ENCODE peak calls at places on chromosomes 4 and X, in seven cellular contexts. V is H1, F is HepG2, H is K562, D is SK-N-SH, O is HCT116, T is GM12878. A is an unnamed sample.

GRCh38 chr4:118968813-118969212 is 80.2 kb downstream of the SYNPO2 start:
- DNase-seq in V (no peak), F (no peak), H (no peak), D (no peak), O (no peak), T (no peak), A (no peak)

GRCh38 chrX:127552571-127552970 is 499.6 kb downstream of the ACTRT1 start:
- DNase-seq in V (no peak), F (no peak), H (no peak), D (no peak), O (no peak), T (no peak), A (no peak)

GRCh38 chrX:134821370-134821769 is 163.1 kb upstream of the PLAC1 start:
- DNase-seq in V (no peak), F (no peak), H (no peak), D (no peak), O (no peak), T (no peak), A (no peak)

GRCh38 chr4:56619160-56619559 is 61.9 kb downstream of the HOPX start:
- DNase-seq in V (no peak), F (no peak), H (no peak), D (peak), O (no peak), T (no peak), A (no peak)

GRCh38 chrX:24426340-24426913 is 38.7 kb upstream of the PDK3 start:
- DNase-seq in V (no peak), F (peak), H (peak), D (peak), O (no peak), T (no peak), A (peak)

GRCh38 chrX:104105863-104106262 is 6.5 kb upstream of the ZCCHC18 start:
- DNase-seq in V (no peak), F (no peak), H (no peak), D (no peak), O (no peak), T (no peak), A (no peak)

GRCh38 chrX:112614640-112615039 is 65.1 kb downstream of the LHFPL1 start:
- DNase-seq in V (peak), F (no peak), H (no peak), D (no peak), O (no peak), T (no peak), A (no peak)

GRCh38 chr4:140188975-140189374 is 35.0 kb upstream of the MAML3 start:
- DNase-seq in V (no peak), F (no peak), H (no peak), D (no peak), O (no peak), T (no peak), A (no peak)

GRCh38 chr4:85488416-85488815 is 13.5 kb downstream of the ARHGAP24 start:
- DNase-seq in V (no peak), F (no peak), H (no peak), D (no peak), O (no peak), T (no peak), A (no peak)

GRCh38 chr4:40121515-40121914 is 64.9 kb downstream of the N4BP2 start:
- DNase-seq in V (no peak), F (no peak), H (no peak), D (no peak), O (peak), T (peak), A (no peak)

GRCh38 chrX:27679281-27679680 is 89.1 kb downstream of the DCAF8L2 start:
- DNase-seq in V (no peak), F (no peak), H (no peak), D (no peak), O (no peak), T (no peak), A (no peak)

GRCh38 chr4:73086095-73086869 is 16.8 kb upstream of the COX18 start:
- DNase-seq in V (no peak), F (no peak), H (no peak), D (no peak), O (no peak), T (no peak), A (no peak)

GRCh38 chr4:156946508-156947197 is 24.9 kb downstream of the PDGFC start:
- DNase-seq in V (no peak), F (no peak), H (no peak), D (no peak), O (peak), T (no peak), A (no peak)

GRCh38 chr4:187470061-187470460 is 525.5 kb upstream of the ZFP42 start:
- DNase-seq in V (no peak), F (no peak), H (no peak), D (no peak), O (no peak), T (no peak), A (no peak)

GRCh38 chr4:188246488-188246887 is 107.2 kb downstream of the TRIML1 start:
- DNase-seq in V (peak), F (no peak), H (no peak), D (no peak), O (peak), T (no peak), A (peak)

GRCh38 chr4:187380181-187380581 is 615.4 kb upstream of the ZFP42 start:
- DNase-seq in V (peak), F (peak), H (no peak), D (no peak), O (peak), T (no peak), A (peak)

GRCh38 chr4:23811045-23811620 is 78.7 kb downstream of the PPARGC1A start:
- DNase-seq in V (no peak), F (no peak), H (no peak), D (no peak), O (no peak), T (no peak), A (no peak)

GRCh38 chr4:162787120-162787519 is 379.6 kb downstream of the NAF1 start:
- DNase-seq in V (no peak), F (no peak), H (no peak), D (no peak), O (no peak), T (no peak), A (no peak)

GRCh38 chrX:122078079-122078478 is 1030.7 kb downstream of the GLUD2 start:
- DNase-seq in V (no peak), F (no peak), H (no peak), D (no peak), O (no peak), T (no peak), A (no peak)
- TF ChIP-seq JUND in V (no peak), F (no peak), H (no peak), D (no peak), O (no peak), T (no peak), A (no peak)

DNA sequence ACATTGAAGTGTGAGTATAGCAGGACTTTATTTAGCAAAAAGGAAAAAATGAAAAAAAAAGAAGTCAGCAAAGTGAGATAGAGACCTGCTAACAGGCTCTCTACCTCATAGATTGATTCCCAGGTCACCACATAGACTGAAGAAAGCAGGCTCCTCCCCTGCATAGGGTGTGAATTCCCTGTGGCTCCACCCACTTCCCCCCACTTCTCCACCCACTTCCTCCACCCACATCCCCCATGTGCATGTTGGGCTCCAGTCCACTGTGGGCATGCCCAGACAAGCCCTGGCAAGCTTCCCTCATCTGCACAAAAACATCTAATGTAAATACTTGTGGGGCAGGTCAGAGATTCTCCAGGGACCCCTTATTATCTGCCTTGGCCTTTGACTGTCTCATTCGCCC is 97.8 kb downstream of the TMEM47 start:
- DNase-seq in V (no peak), F (no peak), H (no peak), D (no peak), O (no peak), T (no peak), A (no peak)
- TF ChIP-seq JUND in V (no peak), F (no peak), H (no peak), D (no peak), O (no peak), T (no peak), A (no peak)

DNA sequence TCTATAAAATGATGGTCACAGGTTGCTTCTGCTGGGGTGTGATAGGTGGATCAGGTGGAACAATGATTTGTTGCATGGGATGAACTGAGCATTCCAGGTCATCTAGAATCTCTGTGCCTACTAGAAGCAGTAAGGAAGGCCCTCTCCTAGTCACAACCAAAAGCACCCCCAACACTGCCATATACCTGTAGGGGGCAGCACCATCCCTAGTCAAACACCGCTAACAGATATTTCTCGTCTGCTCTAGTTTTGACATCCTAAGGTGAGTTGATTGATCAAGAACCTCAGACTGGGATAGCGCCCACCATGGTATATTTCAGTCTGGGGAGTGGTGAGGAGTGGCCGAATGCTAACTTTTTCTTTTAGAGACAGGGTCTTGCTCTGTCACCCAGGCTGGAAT is 160.2 kb downstream of the NHS start:
- DNase-seq in V (no peak), F (peak), H (peak), D (peak), O (peak), T (no peak), A (peak)
- TF ChIP-seq JUND in V (no peak), F (no peak), H (no peak), D (no peak), O (no peak), T (no peak), A (no peak)

GRCh38 chrX:1384738-1385250 is 7.1 kb downstream of the SLC25A6 start:
- DNase-seq in V (no peak), F (no peak), H (peak), D (peak), O (no peak), T (no peak), A (no peak)
- TF ChIP-seq JUND in V (no peak), F (no peak), H (no peak), D (no peak), O (no peak), T (no peak), A (no peak)

GRCh38 chrX:150334998-150335397 is 28.1 kb upstream of the MAMLD1 start:
- DNase-seq in V (no peak), F (no peak), H (no peak), D (no peak), O (no peak), T (no peak), A (no peak)
- TF ChIP-seq JUND in V (no peak), F (no peak), H (no peak), D (no peak), O (no peak), T (no peak), A (no peak)

GRCh38 chr4:48041535-48042137 is 25.1 kb downstream of the NIPAL1 start:
- DNase-seq in V (no peak), F (no peak), H (no peak), D (no peak), O (no peak), T (no peak), A (no peak)
- TF ChIP-seq JUND in V (no peak), F (no peak), H (no peak), D (no peak), O (no peak), T (no peak), A (no peak)

DNA sequence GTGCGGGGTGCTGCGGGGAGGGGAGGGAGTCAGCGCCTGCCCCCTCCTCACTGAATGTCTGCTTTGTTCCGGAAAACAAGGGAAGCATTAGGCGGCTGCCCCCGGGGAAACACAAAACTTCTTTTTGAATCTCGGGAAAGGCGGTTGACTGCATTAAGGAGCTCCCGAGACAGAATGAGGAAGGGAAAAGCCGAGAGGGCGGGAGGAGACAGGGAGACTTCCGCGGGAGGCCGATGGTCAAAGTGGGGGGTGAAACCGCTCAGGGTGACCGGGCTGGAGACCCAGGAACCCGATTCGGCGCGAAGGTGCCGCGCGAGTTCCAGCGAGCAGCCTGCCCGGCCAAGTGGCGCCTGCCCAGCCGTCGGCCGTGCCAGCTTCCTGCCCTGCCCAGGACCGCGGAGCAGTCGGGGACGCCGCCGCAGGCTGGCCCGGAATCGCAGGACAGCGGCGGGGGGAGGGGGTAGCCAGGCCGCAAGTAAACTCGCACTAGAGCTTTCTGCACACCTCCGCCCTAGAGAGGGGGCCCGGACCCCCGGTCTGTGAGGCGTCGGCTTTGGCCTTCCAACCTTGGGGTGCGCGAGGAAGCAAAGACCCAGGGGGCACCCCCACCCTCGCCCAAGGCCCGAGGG is 55.1 kb upstream of the BCOR start:
- DNase-seq in V (no peak), F (no peak), H (no peak), D (peak), O (no peak), T (no peak), A (peak)
- TF ChIP-seq JUND in V (no peak), F (no peak), H (no peak), D (no peak), O (no peak), T (no peak), A (no peak)

DNA sequence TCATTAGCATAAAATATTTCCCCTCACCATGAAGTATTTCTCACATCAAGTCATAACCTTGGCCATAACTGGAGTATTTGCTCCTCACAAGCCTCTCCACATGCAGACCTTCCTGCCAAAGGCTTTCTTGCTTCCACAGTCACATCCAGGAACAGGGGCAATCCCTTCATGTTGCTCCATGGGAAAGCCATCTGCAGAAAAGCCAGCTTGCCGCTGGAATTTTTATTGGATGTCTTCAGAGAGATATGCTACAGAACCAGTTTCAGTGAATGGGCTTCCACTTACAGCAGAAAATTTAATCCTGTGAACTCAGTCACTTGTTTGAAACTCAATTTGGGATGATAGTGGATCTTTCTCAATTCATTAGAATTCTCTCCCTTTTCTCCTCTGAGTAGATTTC is 3.2 kb upstream of the CDKN2AIP start:
- DNase-seq in V (no peak), F (no peak), H (no peak), D (no peak), O (no peak), T (no peak), A (no peak)
- TF ChIP-seq JUND in V (no peak), F (no peak), H (no peak), D (no peak), O (no peak), T (no peak), A (no peak)

DNA sequence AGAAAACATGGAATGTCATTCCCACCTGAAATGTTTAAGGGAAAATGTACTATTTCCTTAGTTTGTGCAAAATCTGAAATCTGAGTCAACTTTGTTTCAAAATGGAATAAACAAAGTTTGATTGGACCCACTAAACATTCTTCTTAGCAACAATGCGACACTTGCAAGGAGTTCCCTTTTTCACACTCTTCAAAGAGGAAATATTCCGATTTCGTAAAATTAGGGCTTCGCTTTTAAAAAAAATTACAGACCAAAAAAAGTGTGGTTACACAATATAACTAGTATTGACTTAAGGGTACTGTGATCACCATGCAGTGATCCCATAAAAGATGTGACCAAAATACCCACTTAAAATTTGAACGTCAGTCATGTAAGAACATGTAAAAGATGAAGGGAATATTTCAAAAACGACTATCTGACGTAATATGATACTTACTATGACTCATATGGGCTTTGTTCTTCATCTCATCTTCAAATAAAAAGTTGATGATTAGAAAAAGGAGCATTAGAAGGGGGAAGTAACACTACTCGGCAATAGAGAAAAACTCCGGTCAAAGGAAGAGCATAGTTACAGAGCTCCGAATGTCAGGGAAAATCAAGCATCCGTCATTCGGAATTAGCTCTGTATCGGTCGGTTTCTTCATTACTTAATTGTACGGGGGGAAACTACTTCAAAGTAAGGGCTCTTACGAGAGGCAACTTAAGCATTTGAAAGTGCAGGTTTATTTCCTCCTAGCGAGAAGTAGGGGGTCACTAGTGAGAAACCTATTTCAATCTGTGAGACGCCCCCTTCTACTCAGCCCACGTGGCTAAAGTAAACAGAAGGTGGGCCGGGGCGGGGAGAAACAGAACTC is 1.4 kb upstream of the TET2 start:
- DNase-seq in V (no peak), F (no peak), H (no peak), D (no peak), O (no peak), T (no peak), A (no peak)
- TF ChIP-seq JUND in V (no peak), F (no peak), H (no peak), D (no peak), O (no peak), T (no peak), A (no peak)

A was measured in T47D.